ENCODE peak calls at places on chromosomes 4 and X, in six cellular contexts. One of them, this sample, is unnamed.

GRCh38 chrX:22122510-22122909 is 90.4 kb downstream of the PHEX start:
- DNase-seq in neuronal stem cell: no peak
- DNase-seq in H1: no peak
- DNase-seq in IMR-90: peak; percentile 82
- DNase-seq in mesenchymal stem cell: peak; percentile 33
- DNase-seq in trophoblast cell: no peak
- DNase-seq in this sample: no peak

GRCh38 chr4:661231-661630 is 12.8 kb downstream of the ATP5ME start:
- DNase-seq in mesenchymal stem cell: no peak
- DNase-seq in IMR-90: no peak
- DNase-seq in H1: no peak
- DNase-seq in neuronal stem cell: no peak
- DNase-seq in trophoblast cell: no peak
- DNase-seq in this sample: no peak

GRCh38 chr4:133641191-133641590 is 492.1 kb downstream of the PCDH10 start:
- DNase-seq in neuronal stem cell: peak; percentile 36
- DNase-seq in trophoblast cell: no peak
- DNase-seq in IMR-90: no peak
- DNase-seq in H1: no peak
- DNase-seq in mesenchymal stem cell: no peak
- DNase-seq in this sample: no peak

GRCh38 chr4:42513748-42514490 is 116.6 kb downstream of the SHISA3 start:
- DNase-seq in IMR-90: no peak
- DNase-seq in neuronal stem cell: no peak
- DNase-seq in mesenchymal stem cell: no peak
- DNase-seq in H1: no peak
- DNase-seq in trophoblast cell: no peak
- DNase-seq in this sample: no peak

GRCh38 chr4:110055014-110055768 is 142.5 kb downstream of the EGF start:
- DNase-seq in neuronal stem cell: no peak
- DNase-seq in H1: no peak
- DNase-seq in mesenchymal stem cell: peak; percentile 36
- DNase-seq in IMR-90: peak; percentile 28
- DNase-seq in trophoblast cell: no peak
- DNase-seq in this sample: no peak

GRCh38 chr4:56844817-56845580 is 23.5 kb upstream of the SPINK2 start:
- DNase-seq in neuronal stem cell: no peak
- DNase-seq in trophoblast cell: no peak
- DNase-seq in mesenchymal stem cell: no peak
- DNase-seq in H1: peak; percentile 63
- DNase-seq in IMR-90: no peak
- DNase-seq in this sample: peak; percentile 82

GRCh38 chrX:155048997-155049619 is 21.8 kb downstream of the CMC4 start:
- DNase-seq in mesenchymal stem cell: peak; percentile 56
- DNase-seq in H1: peak; percentile 68
- DNase-seq in trophoblast cell: peak; percentile 19
- DNase-seq in neuronal stem cell: peak; percentile 20
- DNase-seq in IMR-90: peak; percentile 55
- DNase-seq in this sample: peak; percentile 74

GRCh38 chr4:82629238-82630000 is 67.6 kb upstream of the TMEM150C start:
- DNase-seq in IMR-90: peak; percentile 61
- DNase-seq in H1: no peak
- DNase-seq in mesenchymal stem cell: peak; percentile 58
- DNase-seq in neuronal stem cell: no peak
- DNase-seq in trophoblast cell: no peak
- DNase-seq in this sample: no peak

GRCh38 chrX:10633722-10634121 is 13.3 kb upstream of the MID1 start:
- DNase-seq in mesenchymal stem cell: peak; percentile 93
- DNase-seq in trophoblast cell: no peak
- DNase-seq in IMR-90: peak; percentile 95
- DNase-seq in H1: no peak
- DNase-seq in neuronal stem cell: no peak
- DNase-seq in this sample: no peak

GRCh38 chrX:118521435-118521834 is 25.8 kb downstream of the DOCK11 start:
- DNase-seq in trophoblast cell: peak; percentile 63
- DNase-seq in mesenchymal stem cell: peak; percentile 68
- DNase-seq in IMR-90: peak; percentile 76
- DNase-seq in neuronal stem cell: no peak
- DNase-seq in H1: no peak
- DNase-seq in this sample: no peak

GRCh38 chr4:1310796-1311715 is 21.4 kb downstream of the MAEA start:
- DNase-seq in IMR-90: no peak
- DNase-seq in neuronal stem cell: no peak
- DNase-seq in H1: no peak
- DNase-seq in mesenchymal stem cell: no peak
- DNase-seq in trophoblast cell: no peak
- DNase-seq in this sample: no peak

GRCh38 chr4:86557526-86557925 is 36.6 kb upstream of the PTPN13 start:
- DNase-seq in H1: no peak
- DNase-seq in trophoblast cell: no peak
- DNase-seq in IMR-90: peak; percentile 5
- DNase-seq in mesenchymal stem cell: no peak
- DNase-seq in neuronal stem cell: no peak
- DNase-seq in this sample: no peak

GRCh38 chr4:155888171-155888570 is 15.3 kb upstream of the TDO2 start:
- DNase-seq in H1: no peak
- DNase-seq in mesenchymal stem cell: no peak
- DNase-seq in trophoblast cell: peak; percentile 74
- DNase-seq in IMR-90: peak; percentile 9
- DNase-seq in neuronal stem cell: no peak
- DNase-seq in this sample: no peak

GRCh38 chr4:115171220-115171619 is 57.8 kb upstream of the NDST4 start:
- DNase-seq in neuronal stem cell: no peak
- DNase-seq in H1: no peak
- DNase-seq in mesenchymal stem cell: no peak
- DNase-seq in trophoblast cell: no peak
- DNase-seq in IMR-90: no peak
- DNase-seq in this sample: no peak

GRCh38 chrX:435536-436122 is 48.9 kb upstream of the PPP2R3B start:
- DNase-seq in IMR-90: no peak
- DNase-seq in mesenchymal stem cell: no peak
- DNase-seq in neuronal stem cell: no peak
- DNase-seq in trophoblast cell: no peak
- DNase-seq in H1: no peak
- DNase-seq in this sample: no peak

GRCh38 chr4:72569719-72570235 is 756 bp upstream of the ADAMTS3 start:
- DNase-seq in H1: no peak
- DNase-seq in mesenchymal stem cell: peak; percentile 36
- DNase-seq in neuronal stem cell: no peak
- DNase-seq in trophoblast cell: peak; percentile 10
- DNase-seq in IMR-90: peak; percentile 17
- DNase-seq in this sample: no peak

GRCh38 chrX:124736553-124737240 is 390.3 kb downstream of the SH2D1A start:
- DNase-seq in neuronal stem cell: no peak
- DNase-seq in IMR-90: no peak
- DNase-seq in mesenchymal stem cell: no peak
- DNase-seq in trophoblast cell: no peak
- DNase-seq in H1: peak; percentile 69
- DNase-seq in this sample: peak; percentile 92

GRCh38 chrX:81174286-81174685 is 27.4 kb downstream of the HMGN5 start:
- DNase-seq in IMR-90: peak; percentile 37
- DNase-seq in mesenchymal stem cell: peak; percentile 29
- DNase-seq in H1: no peak
- DNase-seq in neuronal stem cell: no peak
- DNase-seq in trophoblast cell: peak; percentile 59
- DNase-seq in this sample: no peak

GRCh38 chr4:71992571-71992970 is 39.2 kb upstream of the NPFFR2 start:
- DNase-seq in mesenchymal stem cell: peak; percentile 29
- DNase-seq in trophoblast cell: no peak
- DNase-seq in IMR-90: no peak
- DNase-seq in neuronal stem cell: no peak
- DNase-seq in H1: no peak
- DNase-seq in this sample: no peak

GRCh38 chr4:186188107-186188506 is 3.3 kb upstream of the CYP4V2 start:
- DNase-seq in mesenchymal stem cell: no peak
- DNase-seq in H1: no peak
- DNase-seq in neuronal stem cell: no peak
- DNase-seq in trophoblast cell: no peak
- DNase-seq in IMR-90: no peak
- DNase-seq in this sample: no peak

GRCh38 chrX:85136409-85136808 is 107.2 kb downstream of the SATL1 start:
- DNase-seq in IMR-90: no peak
- DNase-seq in trophoblast cell: no peak
- DNase-seq in neuronal stem cell: no peak
- DNase-seq in H1: no peak
- DNase-seq in mesenchymal stem cell: no peak
- DNase-seq in this sample: no peak

GRCh38 chr4:86924805-86925204 is 10.0 kb upstream of the AFF1 start:
- DNase-seq in trophoblast cell: peak; percentile 90
- DNase-seq in IMR-90: peak; percentile 76
- DNase-seq in neuronal stem cell: no peak
- DNase-seq in mesenchymal stem cell: peak; percentile 79
- DNase-seq in H1: no peak
- DNase-seq in this sample: peak; percentile 12

GRCh38 chrX:38941675-38942074 is 140.4 kb downstream of the MID1IP1 start:
- DNase-seq in trophoblast cell: peak; percentile 15
- DNase-seq in IMR-90: peak; percentile 6
- DNase-seq in mesenchymal stem cell: peak; percentile 6
- DNase-seq in H1: no peak
- DNase-seq in neuronal stem cell: no peak
- DNase-seq in this sample: no peak

GRCh38 chr4:19187709-19188108 is 1064.0 kb upstream of the SLIT2 start:
- DNase-seq in trophoblast cell: no peak
- DNase-seq in H1: no peak
- DNase-seq in mesenchymal stem cell: no peak
- DNase-seq in IMR-90: no peak
- DNase-seq in neuronal stem cell: no peak
- DNase-seq in this sample: no peak

DNA sequence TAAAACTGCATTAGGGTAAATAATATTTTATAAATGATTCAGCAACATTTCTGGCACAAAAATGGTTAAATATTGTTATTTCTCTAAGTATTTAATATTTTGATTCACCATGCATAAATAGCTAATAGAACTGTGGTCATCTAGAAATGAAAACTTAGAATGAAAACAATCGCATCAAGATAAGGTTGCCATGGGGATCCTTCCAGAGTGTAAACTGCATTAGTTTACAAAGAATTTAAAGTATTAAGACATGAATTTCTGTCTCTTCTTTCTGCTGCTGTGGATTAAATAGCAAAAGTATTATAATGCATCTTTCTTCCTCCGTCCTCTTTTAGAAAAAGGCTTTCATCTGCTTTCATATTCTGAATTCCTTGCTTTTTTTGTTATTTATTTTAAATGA is 1064.6 kb upstream of the SLIT2 start:
- DNase-seq in mesenchymal stem cell: peak; percentile 18
- DNase-seq in trophoblast cell: peak; percentile 88
- DNase-seq in IMR-90: peak; percentile 37
- DNase-seq in neuronal stem cell: no peak
- DNase-seq in H1: no peak
- DNase-seq in this sample: no peak
- H3K9me3 ChIP-seq in mesenchymal stem cell: no peaks in the 10 kb centered on the region
- H3K9me3 ChIP-seq in trophoblast cell: no peaks in the 10 kb centered on the region
- H3K9me3 ChIP-seq in IMR-90: no peaks in the 10 kb centered on the region
- H3K9me3 ChIP-seq in neuronal stem cell: no peaks in the 10 kb centered on the region
- H3K9me3 ChIP-seq in H1: no peaks in the 10 kb centered on the region
- H3K9me3 ChIP-seq in this sample: no peaks in the 10 kb centered on the region

GRCh38 chr4:45741897-45742296 is 382.0 kb downstream of the GABRG1 start:
- DNase-seq in mesenchymal stem cell: no peak
- DNase-seq in neuronal stem cell: no peak
- DNase-seq in trophoblast cell: no peak
- DNase-seq in IMR-90: no peak
- DNase-seq in H1: no peak
- DNase-seq in this sample: peak; percentile 34
- H3K18ac ChIP-seq in mesenchymal stem cell: no peak overlapping the region
- H3K18ac ChIP-seq in neuronal stem cell: no peak overlapping the region
- H3K18ac ChIP-seq in trophoblast cell: no peak overlapping the region
- H3K18ac ChIP-seq in IMR-90: no peak overlapping the region
- H3K18ac ChIP-seq in H1: no peak overlapping the region
- H3K18ac ChIP-seq in this sample: no peak overlapping the region

GRCh38 chr4:140211693-140212092 is 57.7 kb upstream of the MAML3 start:
- DNase-seq in trophoblast cell: no peak
- DNase-seq in neuronal stem cell: no peak
- DNase-seq in mesenchymal stem cell: no peak
- DNase-seq in IMR-90: no peak
- DNase-seq in H1: no peak
- DNase-seq in this sample: no peak
- H2AK5ac ChIP-seq in trophoblast cell: no peak overlapping the region
- H2AK5ac ChIP-seq in neuronal stem cell: no peak overlapping the region
- H2AK5ac ChIP-seq in mesenchymal stem cell: no peak overlapping the region
- H2AK5ac ChIP-seq in IMR-90: no peak overlapping the region
- H2AK5ac ChIP-seq in H1: no peak overlapping the region
- H2AK5ac ChIP-seq in this sample: no peak overlapping the region

GRCh38 chr4:28073860-28074555 is 1213.4 kb downstream of the STIM2 start:
- DNase-seq in neuronal stem cell: no peak
- DNase-seq in IMR-90: no peak
- DNase-seq in mesenchymal stem cell: no peak
- DNase-seq in trophoblast cell: peak; percentile 1
- DNase-seq in H1: peak; percentile 52
- DNase-seq in this sample: peak; percentile 52

GRCh38 chr4:28075557-28075956 is 1214.9 kb downstream of the STIM2 start:
- DNase-seq in H1: no peak
- DNase-seq in neuronal stem cell: no peak
- DNase-seq in IMR-90: peak; percentile 29
- DNase-seq in mesenchymal stem cell: no peak
- DNase-seq in trophoblast cell: no peak
- DNase-seq in this sample: no peak
- H3K9me3 ChIP-seq in H1: no peaks in the 10 kb centered on the region
- H3K9me3 ChIP-seq in neuronal stem cell: no peaks in the 10 kb centered on the region
- H3K9me3 ChIP-seq in IMR-90: no peaks in the 10 kb centered on the region
- H3K9me3 ChIP-seq in mesenchymal stem cell: no peaks in the 10 kb centered on the region
- H3K9me3 ChIP-seq in trophoblast cell: no peaks in the 10 kb centered on the region
- H3K9me3 ChIP-seq in this sample: no peaks in the 10 kb centered on the region

DNA sequence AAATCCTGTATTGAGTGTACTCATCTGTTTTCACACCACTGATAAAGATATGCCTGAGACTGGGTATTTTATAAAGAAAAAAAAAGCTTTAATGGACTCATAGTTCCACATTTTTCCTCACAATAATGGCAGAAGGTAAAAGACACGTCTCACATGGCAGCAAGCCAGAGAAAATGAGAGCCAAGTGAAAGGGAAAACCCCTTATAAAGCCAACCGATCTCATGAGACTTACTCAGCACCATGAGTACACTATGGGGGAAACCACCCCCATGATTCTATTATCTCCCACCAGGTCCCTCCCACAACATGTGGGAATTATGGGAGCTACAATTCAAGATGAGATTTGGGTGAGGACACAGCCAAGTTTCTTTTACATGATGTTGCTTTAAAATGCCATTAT is 171.9 kb downstream of the GALNTL6 start:
- DNase-seq in neuronal stem cell: no peak
- DNase-seq in H1: no peak
- DNase-seq in mesenchymal stem cell: no peak
- DNase-seq in IMR-90: no peak
- DNase-seq in trophoblast cell: no peak
- DNase-seq in this sample: no peak
- H3K18ac ChIP-seq in neuronal stem cell: no peak overlapping the region
- H3K18ac ChIP-seq in H1: no peak overlapping the region
- H3K18ac ChIP-seq in mesenchymal stem cell: no peak overlapping the region
- H3K18ac ChIP-seq in IMR-90: no peak overlapping the region
- H3K18ac ChIP-seq in trophoblast cell: no peak overlapping the region
- H3K18ac ChIP-seq in this sample: no peak overlapping the region

GRCh38 chr4:7981738-7982394 is 42.2 kb upstream of the AFAP1 start:
- DNase-seq in trophoblast cell: no peak
- DNase-seq in H1: no peak
- DNase-seq in neuronal stem cell: no peak
- DNase-seq in mesenchymal stem cell: no peak
- DNase-seq in IMR-90: no peak
- DNase-seq in this sample: no peak
- H2AK5ac ChIP-seq in trophoblast cell: no peak overlapping the region
- H2AK5ac ChIP-seq in H1: no peak overlapping the region
- H2AK5ac ChIP-seq in neuronal stem cell: peak overlapping the region; percentile 22
- H2AK5ac ChIP-seq in mesenchymal stem cell: no peak overlapping the region
- H2AK5ac ChIP-seq in IMR-90: peak overlapping the region; percentile 43
- H2AK5ac ChIP-seq in this sample: no peak overlapping the region

GRCh38 chr4:52946811-52947210 is 84.7 kb downstream of the RASL11B start:
- DNase-seq in neuronal stem cell: no peak
- DNase-seq in H1: no peak
- DNase-seq in mesenchymal stem cell: no peak
- DNase-seq in IMR-90: no peak
- DNase-seq in trophoblast cell: peak; percentile 9
- DNase-seq in this sample: no peak
- H3K9me3 ChIP-seq in neuronal stem cell: no peaks in the 10 kb centered on the region
- H3K9me3 ChIP-seq in H1: no peaks in the 10 kb centered on the region
- H3K9me3 ChIP-seq in mesenchymal stem cell: no peaks in the 10 kb centered on the region
- H3K9me3 ChIP-seq in IMR-90: no peaks in the 10 kb centered on the region
- H3K9me3 ChIP-seq in trophoblast cell: no peaks in the 10 kb centered on the region
- H3K9me3 ChIP-seq in this sample: no peaks in the 10 kb centered on the region